ENCODE peak calls at places on chromosomes 2 and 18, in seven cellular contexts. One of them, this sample, is unnamed.

GRCh38 chr2:190343170-190343499 is 254 bp upstream of the INPP1 start:
- DNase-seq in dorsolateral prefrontal cortex: no peak
- DNase-seq in neural crest cell: no peak
- DNase-seq in WERI-Rb-1: no peak
- DNase-seq in K562: no peak
- DNase-seq in GM12864: no peak
- DNase-seq in WTC11: no peak
- DNase-seq in this sample: no peak

GRCh38 chr2:38653715-38654494 is 12.0 kb upstream of the GALM start:
- DNase-seq in dorsolateral prefrontal cortex: no peak
- DNase-seq in neural crest cell: no peak
- DNase-seq in WERI-Rb-1: no peak
- DNase-seq in K562: peak
- DNase-seq in GM12864: no peak
- DNase-seq in WTC11: no peak
- DNase-seq in this sample: no peak

GRCh38 chr2:37615808-37616673 is 55.4 kb downstream of the CDC42EP3 start:
- DNase-seq in dorsolateral prefrontal cortex: no peak
- DNase-seq in neural crest cell: no peak
- DNase-seq in WERI-Rb-1: no peak
- DNase-seq in K562: no peak
- DNase-seq in GM12864: no peak
- DNase-seq in WTC11: no peak
- DNase-seq in this sample: peak

GRCh38 chr2:61762292-61762691 is 91.6 kb downstream of the FAM161A start:
- DNase-seq in dorsolateral prefrontal cortex: no peak
- DNase-seq in neural crest cell: no peak
- DNase-seq in WERI-Rb-1: no peak
- DNase-seq in K562: no peak
- DNase-seq in GM12864: peak
- DNase-seq in WTC11: no peak
- DNase-seq in this sample: no peak

GRCh38 chr18:48953096-48953706 is 2.4 kb upstream of the SMAD7 start:
- DNase-seq in dorsolateral prefrontal cortex: no peak
- DNase-seq in neural crest cell: no peak
- DNase-seq in WERI-Rb-1: no peak
- DNase-seq in K562: no peak
- DNase-seq in GM12864: no peak
- DNase-seq in WTC11: no peak
- DNase-seq in this sample: no peak

GRCh38 chr2:233061591-233062446 is 1.7 kb downstream of the INPP5D start:
- DNase-seq in dorsolateral prefrontal cortex: no peak
- DNase-seq in neural crest cell: peak
- DNase-seq in WERI-Rb-1: peak
- DNase-seq in K562: peak
- DNase-seq in GM12864: no peak
- DNase-seq in WTC11: no peak
- DNase-seq in this sample: peak

GRCh38 chr2:209663149-209663548 is 108.5 kb upstream of the UNC80 start:
- DNase-seq in dorsolateral prefrontal cortex: no peak
- DNase-seq in neural crest cell: no peak
- DNase-seq in WERI-Rb-1: no peak
- DNase-seq in K562: no peak
- DNase-seq in GM12864: no peak
- DNase-seq in WTC11: no peak
- DNase-seq in this sample: no peak

GRCh38 chr2:85956647-85957039 is 67.9 kb upstream of the ST3GAL5 start:
- DNase-seq in dorsolateral prefrontal cortex: no peak
- DNase-seq in neural crest cell: no peak
- DNase-seq in WERI-Rb-1: no peak
- DNase-seq in K562: no peak
- DNase-seq in GM12864: no peak
- DNase-seq in WTC11: no peak
- DNase-seq in this sample: no peak

GRCh38 chr2:240584486-240585031 is 2.0 kb upstream of the CAPN10 start:
- DNase-seq in dorsolateral prefrontal cortex: no peak
- DNase-seq in neural crest cell: no peak
- DNase-seq in WERI-Rb-1: peak
- DNase-seq in K562: peak
- DNase-seq in GM12864: peak
- DNase-seq in WTC11: no peak
- DNase-seq in this sample: peak

GRCh38 chr2:233761040-233761769 is 1.1 kb downstream of the UGT1A1 start:
- DNase-seq in dorsolateral prefrontal cortex: no peak
- DNase-seq in neural crest cell: no peak
- DNase-seq in WERI-Rb-1: no peak
- DNase-seq in K562: no peak
- DNase-seq in GM12864: no peak
- DNase-seq in WTC11: no peak
- DNase-seq in this sample: no peak

GRCh38 chr2:69073928-69074575 is 61.1 kb downstream of the ANTXR1 start:
- DNase-seq in dorsolateral prefrontal cortex: no peak
- DNase-seq in neural crest cell: no peak
- DNase-seq in WERI-Rb-1: no peak
- DNase-seq in K562: no peak
- DNase-seq in GM12864: no peak
- DNase-seq in WTC11: no peak
- DNase-seq in this sample: no peak

GRCh38 chr2:232876071-232876977 is 6.3 kb downstream of the SNORC start:
- DNase-seq in dorsolateral prefrontal cortex: peak
- DNase-seq in neural crest cell: no peak
- DNase-seq in WERI-Rb-1: peak
- DNase-seq in K562: no peak
- DNase-seq in GM12864: no peak
- DNase-seq in WTC11: peak
- DNase-seq in this sample: no peak

GRCh38 chr18:9413586-9413985 is 61.7 kb upstream of the RALBP1 start:
- DNase-seq in dorsolateral prefrontal cortex: no peak
- DNase-seq in neural crest cell: no peak
- DNase-seq in WERI-Rb-1: no peak
- DNase-seq in K562: no peak
- DNase-seq in GM12864: no peak
- DNase-seq in WTC11: no peak
- DNase-seq in this sample: no peak

GRCh38 chr2:113692698-113693428 is 63.6 kb downstream of the SLC35F5 start:
- DNase-seq in dorsolateral prefrontal cortex: no peak
- DNase-seq in neural crest cell: no peak
- DNase-seq in WERI-Rb-1: no peak
- DNase-seq in K562: no peak
- DNase-seq in GM12864: peak
- DNase-seq in WTC11: no peak
- DNase-seq in this sample: no peak

GRCh38 chr2:46145017-46145416 is 152.2 kb upstream of the EPAS1 start:
- DNase-seq in dorsolateral prefrontal cortex: no peak
- DNase-seq in neural crest cell: no peak
- DNase-seq in WERI-Rb-1: no peak
- DNase-seq in K562: no peak
- DNase-seq in GM12864: no peak
- DNase-seq in WTC11: no peak
- DNase-seq in this sample: no peak

GRCh38 chr2:172079838-172080640 is 5.3 kb upstream of the DLX1 start:
- DNase-seq in dorsolateral prefrontal cortex: no peak
- DNase-seq in neural crest cell: no peak
- DNase-seq in WERI-Rb-1: no peak
- DNase-seq in K562: no peak
- DNase-seq in GM12864: no peak
- DNase-seq in WTC11: no peak
- DNase-seq in this sample: no peak

GRCh38 chr2:70371753-70372152 is 69.9 kb upstream of the FAM136A start:
- DNase-seq in dorsolateral prefrontal cortex: no peak
- DNase-seq in neural crest cell: no peak
- DNase-seq in WERI-Rb-1: no peak
- DNase-seq in K562: no peak
- DNase-seq in GM12864: no peak
- DNase-seq in WTC11: no peak
- DNase-seq in this sample: no peak

GRCh38 chr2:70367722-70368323 is 66.0 kb upstream of the FAM136A start:
- DNase-seq in dorsolateral prefrontal cortex: no peak
- DNase-seq in neural crest cell: no peak
- DNase-seq in WERI-Rb-1: no peak
- DNase-seq in K562: no peak
- DNase-seq in GM12864: no peak
- DNase-seq in WTC11: peak
- DNase-seq in this sample: no peak

GRCh38 chr2:70374616-70375015 is 72.7 kb upstream of the FAM136A start:
- DNase-seq in dorsolateral prefrontal cortex: no peak
- DNase-seq in neural crest cell: no peak
- DNase-seq in WERI-Rb-1: no peak
- DNase-seq in K562: no peak
- DNase-seq in GM12864: no peak
- DNase-seq in WTC11: no peak
- DNase-seq in this sample: no peak

GRCh38 chr2:70368545-70368944 is 66.7 kb upstream of the FAM136A start:
- DNase-seq in dorsolateral prefrontal cortex: no peak
- DNase-seq in neural crest cell: no peak
- DNase-seq in WERI-Rb-1: no peak
- DNase-seq in K562: no peak
- DNase-seq in GM12864: no peak
- DNase-seq in WTC11: no peak
- DNase-seq in this sample: no peak

DNA sequence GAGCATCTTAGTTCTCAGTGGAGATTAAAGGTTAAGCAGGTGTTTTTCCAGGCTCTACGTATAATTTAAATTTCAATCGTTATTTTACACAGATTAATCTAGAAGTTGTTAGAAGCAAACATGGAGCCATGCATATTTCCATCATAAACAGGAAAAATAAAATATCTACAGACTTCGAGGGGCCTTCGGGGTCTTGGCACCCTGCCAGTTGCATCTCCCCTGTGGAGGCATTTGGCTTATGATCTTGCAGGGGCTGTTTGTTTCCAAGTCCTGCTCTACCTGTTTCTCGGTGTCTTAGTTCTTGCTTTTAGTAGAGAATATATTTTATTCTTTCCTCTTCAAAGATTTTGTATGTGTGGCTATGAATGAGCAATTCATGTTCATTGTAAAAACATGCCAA is 67.2 kb upstream of the FAM136A start:
- DNase-seq in dorsolateral prefrontal cortex: no peak
- DNase-seq in neural crest cell: no peak
- DNase-seq in WERI-Rb-1: no peak
- DNase-seq in K562: no peak
- DNase-seq in GM12864: no peak
- DNase-seq in WTC11: no peak
- DNase-seq in this sample: no peak
- TF ChIP-seq CTCF in dorsolateral prefrontal cortex: no peak
- TF ChIP-seq CTCF in neural crest cell: no peak
- TF ChIP-seq CTCF in WERI-Rb-1: no peak
- TF ChIP-seq CTCF in K562: no peak
- TF ChIP-seq CTCF in GM12864: no peak
- TF ChIP-seq CTCF in WTC11: no peak
- TF ChIP-seq CTCF in this sample: no peak

DNA sequence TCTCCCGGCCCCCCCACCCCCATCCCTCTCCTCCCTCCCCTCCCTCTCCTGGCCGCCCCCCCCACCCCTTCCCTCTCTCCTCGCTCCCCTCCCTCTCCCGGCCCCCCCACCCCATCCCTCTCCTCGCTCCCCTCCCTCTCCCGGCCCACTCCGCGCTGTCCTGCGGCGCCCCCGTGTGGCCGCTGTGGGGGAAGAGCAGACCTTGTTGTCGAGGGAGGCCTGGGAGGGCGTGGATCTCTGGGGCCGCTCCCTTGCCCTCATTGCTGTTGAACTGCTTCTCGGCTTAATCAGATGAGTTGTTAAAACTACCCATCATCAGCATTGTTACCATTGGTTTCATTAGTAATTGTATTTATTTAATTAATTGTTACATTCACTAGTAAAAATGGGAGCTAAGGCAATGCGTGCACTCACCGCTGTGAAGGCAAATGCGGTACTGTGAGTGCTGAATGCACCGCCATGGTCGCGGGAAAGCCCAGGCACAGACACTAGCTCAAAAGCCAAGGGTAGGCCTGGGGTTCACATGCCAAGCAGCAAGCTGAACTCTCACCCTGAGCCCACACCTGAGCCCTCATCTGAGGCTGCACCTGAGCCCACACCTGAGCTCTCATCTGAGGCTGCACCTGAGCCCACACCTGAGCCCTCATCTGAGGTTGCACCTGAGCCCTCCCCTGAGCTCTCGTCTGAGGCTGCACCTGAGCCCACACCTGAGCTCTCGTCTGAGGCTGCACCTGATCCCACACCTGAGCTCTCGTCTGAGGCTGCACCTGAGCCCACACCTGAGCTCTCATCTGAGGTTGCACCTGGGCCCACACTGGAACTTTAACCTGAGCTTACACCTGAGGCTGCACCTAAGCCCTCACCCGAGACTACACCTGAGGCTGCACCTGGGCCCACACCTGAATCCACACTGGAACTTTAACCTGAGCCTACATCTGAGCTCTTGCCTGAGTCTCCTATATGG is 8.8 kb downstream of the RTP5 start:
- DNase-seq in dorsolateral prefrontal cortex: peak
- DNase-seq in neural crest cell: peak
- DNase-seq in WERI-Rb-1: peak
- DNase-seq in K562: peak
- DNase-seq in GM12864: no peak
- DNase-seq in WTC11: peak
- DNase-seq in this sample: peak
- TF ChIP-seq CTCF in dorsolateral prefrontal cortex: peak
- TF ChIP-seq CTCF in neural crest cell: peak
- TF ChIP-seq CTCF in WERI-Rb-1: peak
- TF ChIP-seq CTCF in K562: peak
- TF ChIP-seq CTCF in GM12864: peak
- TF ChIP-seq CTCF in WTC11: peak
- TF ChIP-seq CTCF in this sample: peak

GRCh38 chr2:104969564-104969963 is 68.3 kb upstream of the MRPS9 start:
- DNase-seq in dorsolateral prefrontal cortex: no peak
- DNase-seq in neural crest cell: no peak
- DNase-seq in WERI-Rb-1: no peak
- DNase-seq in K562: no peak
- DNase-seq in GM12864: no peak
- DNase-seq in WTC11: no peak
- DNase-seq in this sample: no peak

GRCh38 chr2:104965900-104966299 is 72.0 kb upstream of the MRPS9 start:
- DNase-seq in dorsolateral prefrontal cortex: no peak
- DNase-seq in neural crest cell: no peak
- DNase-seq in WERI-Rb-1: no peak
- DNase-seq in K562: no peak
- DNase-seq in GM12864: no peak
- DNase-seq in WTC11: no peak
- DNase-seq in this sample: no peak
- TF ChIP-seq CTCF in dorsolateral prefrontal cortex: no peak
- TF ChIP-seq CTCF in neural crest cell: peak
- TF ChIP-seq CTCF in WERI-Rb-1: no peak
- TF ChIP-seq CTCF in K562: no peak
- TF ChIP-seq CTCF in GM12864: peak
- TF ChIP-seq CTCF in WTC11: no peak
- TF ChIP-seq CTCF in this sample: no peak

DNA sequence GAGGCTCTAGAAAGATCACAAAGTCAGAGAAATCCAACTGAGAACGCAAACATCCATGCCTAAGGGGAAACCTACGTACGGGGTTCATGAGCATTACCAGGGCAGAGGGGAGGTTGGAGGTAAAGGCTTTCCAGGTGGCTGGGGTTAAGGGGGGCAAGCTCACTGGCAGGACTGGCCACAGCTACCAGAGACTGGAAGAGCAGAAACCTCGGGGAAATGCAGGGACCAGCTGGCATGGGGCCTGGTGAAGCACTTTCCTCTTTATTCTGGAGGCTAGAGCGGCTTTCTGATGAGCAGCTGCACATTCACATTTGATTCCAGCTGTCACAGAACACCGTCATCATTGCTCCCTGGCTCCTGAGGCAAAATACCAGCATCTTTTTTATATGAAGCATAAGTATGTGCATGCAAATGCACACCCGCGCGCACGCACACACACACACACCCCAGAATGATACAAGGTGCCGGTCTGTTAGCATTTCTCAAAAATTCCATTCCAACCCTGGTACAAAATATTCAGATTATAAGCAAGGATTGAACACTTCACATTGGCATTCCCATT is 28.7 kb upstream of the LRRC30 start:
- DNase-seq in dorsolateral prefrontal cortex: no peak
- DNase-seq in neural crest cell: no peak
- DNase-seq in WERI-Rb-1: no peak
- DNase-seq in K562: no peak
- DNase-seq in GM12864: no peak
- DNase-seq in WTC11: no peak
- DNase-seq in this sample: no peak
- TF ChIP-seq CTCF in dorsolateral prefrontal cortex: no peak
- TF ChIP-seq CTCF in neural crest cell: no peak
- TF ChIP-seq CTCF in WERI-Rb-1: no peak
- TF ChIP-seq CTCF in K562: no peak
- TF ChIP-seq CTCF in GM12864: no peak
- TF ChIP-seq CTCF in WTC11: no peak
- TF ChIP-seq CTCF in this sample: no peak